ENCODE peak calls at places on chromosomes 2 and 18, in ten cellular contexts. C is DMS 273 treated with DMSO at 0.1 percent for 48 hours; U is activated T-cell treated with anti-CD3 and anti-CD28 coated beads, Interleukin-2, amount 50 U/mL, for 48 hours; T is activated CD8-positive, alpha-beta memory T cell treated with anti-CD3 and anti-CD28 coated beads for 48 hours; P is fibroblast of pulmonary artery; Z is fibroblast of gingiva; R is Calu3; W is T1000; Q is stimulated activated CD8-positive, alpha-beta memory T cell treated with anti-CD3 and anti-CD28 coated beads, Interleukin-15, amount 100 ng/mL, for 24 hours; V is stimulated activated CD4-positive, alpha-beta T cell treated with anti-CD3 and anti-CD28 coated beads, Interleukin-2, amount 100 ng/mL, for 24 hours. G is an unnamed sample.

GRCh38 chr2:143581989-143582719 is 452.9 kb downstream of the ARHGAP15 start:
- DNase-seq in C (peak), U (no peak), T (no peak), P (no peak), Z (peak), R (no peak), W (no peak), Q (no peak), V (no peak), G (no peak)

GRCh38 chr2:176122266-176122632 is 270 bp upstream of the HOXD9 start:
- DNase-seq in C (no peak), U (no peak), T (no peak), P (no peak), Z (no peak), R (no peak), W (peak), Q (no peak), V (no peak), G (no peak)

GRCh38 chr18:36355511-36355910 is 58.0 kb downstream of the FHOD3 start:
- DNase-seq in C (no peak), U (no peak), T (no peak), P (no peak), Z (no peak), R (no peak), W (no peak), Q (no peak), V (no peak), G (no peak)

GRCh38 chr2:212034841-212035585 is 503.6 kb downstream of the ERBB4 start:
- DNase-seq in C (no peak), U (no peak), T (no peak), P (no peak), Z (no peak), R (no peak), W (no peak), Q (no peak), V (no peak), G (peak)

GRCh38 chr2:176814740-176815367 is 397.7 kb upstream of the HNRNPA3 start:
- DNase-seq in C (peak), U (no peak), T (no peak), P (peak), Z (no peak), R (no peak), W (no peak), Q (no peak), V (no peak), G (peak)

GRCh38 chr2:120344991-120345975 is 653 bp upstream of the INHBB start:
- DNase-seq in C (no peak), U (peak), T (peak), P (no peak), Z (peak), R (peak), W (peak), Q (no peak), V (peak), G (peak)

GRCh38 chr2:134558208-134558890 is 160.5 kb downstream of the TMEM163 start:
- DNase-seq in C (no peak), U (no peak), T (no peak), P (no peak), Z (no peak), R (no peak), W (no peak), Q (no peak), V (no peak), G (no peak)

GRCh38 chr2:140247451-140248205 is 1467.4 kb upstream of the NXPH2 start:
- DNase-seq in C (no peak), U (no peak), T (no peak), P (peak), Z (peak), R (no peak), W (no peak), Q (no peak), V (no peak), G (no peak)

GRCh38 chr2:86296947-86297346 is 40.5 kb downstream of the REEP1 start:
- DNase-seq in C (no peak), U (no peak), T (no peak), P (no peak), Z (no peak), R (no peak), W (no peak), Q (no peak), V (no peak), G (no peak)

GRCh38 chr2:74077636-74078035 is 70.1 kb downstream of the BOLA3 start:
- DNase-seq in C (no peak), U (no peak), T (no peak), P (no peak), Z (no peak), R (no peak), W (no peak), Q (no peak), V (no peak), G (no peak)

GRCh38 chr2:10375570-10376266 is 72.4 kb downstream of the ODC1 start:
- DNase-seq in C (no peak), U (no peak), T (no peak), P (no peak), Z (no peak), R (no peak), W (no peak), Q (no peak), V (peak), G (no peak)

GRCh38 chr18:62327977-62328376 is 2.9 kb downstream of the TNFRSF11A start:
- DNase-seq in C (no peak), U (no peak), T (no peak), P (no peak), Z (no peak), R (no peak), W (no peak), Q (no peak), V (no peak), G (peak)

GRCh38 chr2:455046-455705 is 167.3 kb upstream of the ALKAL2 start:
- DNase-seq in C (no peak), U (no peak), T (no peak), P (no peak), Z (no peak), R (no peak), W (no peak), Q (no peak), V (no peak), G (no peak)

GRCh38 chr2:238403632-238404405 is 22.9 kb upstream of the ASB1 start:
- DNase-seq in C (no peak), U (no peak), T (no peak), P (no peak), Z (no peak), R (no peak), W (no peak), Q (no peak), V (no peak), G (no peak)

GRCh38 chr2:38167968-38168350 is 92.0 kb upstream of the CYP1B1 start:
- DNase-seq in C (no peak), U (no peak), T (no peak), P (no peak), Z (no peak), R (no peak), W (no peak), Q (no peak), V (no peak), G (no peak)

GRCh38 chr2:178229927-178230326 is 35.6 kb downstream of the OSBPL6 start:
- DNase-seq in C (no peak), U (no peak), T (no peak), P (no peak), Z (no peak), R (no peak), W (no peak), Q (no peak), V (no peak), G (no peak)

GRCh38 chr18:2846638-2847340 is at the start of gene EMILIN2:
- DNase-seq in C (no peak), U (peak), T (peak), P (peak), Z (peak), R (peak), W (no peak), Q (no peak), V (peak), G (peak)

GRCh38 chr2:174683392-174683759 is 80.9 kb downstream of the CHRNA1 start:
- DNase-seq in C (no peak), U (peak), T (no peak), P (peak), Z (peak), R (no peak), W (no peak), Q (no peak), V (no peak), G (peak)

GRCh38 chr2:24749069-24749691 is 44.0 kb downstream of the PTRHD1 start:
- DNase-seq in C (no peak), U (no peak), T (no peak), P (no peak), Z (no peak), R (no peak), W (no peak), Q (no peak), V (no peak), G (no peak)

GRCh38 chr18:7755753-7756475 is 188.8 kb downstream of the PTPRM start:
- DNase-seq in C (no peak), U (no peak), T (no peak), P (peak), Z (peak), R (no peak), W (no peak), Q (no peak), V (no peak), G (peak)

GRCh38 chr2:238104521-238105311 is 4.6 kb downstream of the ESPNL start:
- DNase-seq in C (no peak), U (no peak), T (no peak), P (no peak), Z (no peak), R (no peak), W (no peak), Q (no peak), V (peak), G (no peak)

GRCh38 chr2:10426726-10427567 is 21.2 kb downstream of the ODC1 start:
- DNase-seq in C (no peak), U (no peak), T (no peak), P (no peak), Z (no peak), R (no peak), W (no peak), Q (no peak), V (no peak), G (no peak)

GRCh38 chr2:179900655-179901054 is 39.2 kb upstream of the ZNF385B start:
- DNase-seq in C (no peak), U (no peak), T (no peak), P (no peak), Z (no peak), R (no peak), W (no peak), Q (no peak), V (no peak), G (no peak)

GRCh38 chr2:150674283-150674682 is 186.8 kb upstream of the RND3 start:
- DNase-seq in C (no peak), U (no peak), T (no peak), P (no peak), Z (peak), R (no peak), W (no peak), Q (no peak), V (no peak), G (no peak)

GRCh38 chr18:23570912-23571504 is 15.3 kb downstream of the NPC1 start:
- DNase-seq in C (no peak), U (no peak), T (no peak), P (no peak), Z (no peak), R (no peak), W (no peak), Q (no peak), V (no peak), G (no peak)

GRCh38 chr18:21105936-21106335 is 5.7 kb downstream of the ROCK1 start:
- DNase-seq in C (no peak), U (no peak), T (no peak), P (no peak), Z (no peak), R (no peak), W (no peak), Q (no peak), V (no peak), G (no peak)

GRCh38 chr18:3667255-3668137 is 217.5 kb downstream of the TGIF1 start:
- DNase-seq in C (no peak), U (no peak), T (no peak), P (no peak), Z (no peak), R (no peak), W (no peak), Q (no peak), V (no peak), G (no peak)

GRCh38 chr2:144364988-144365738 is 154.8 kb downstream of the ZEB2 start:
- DNase-seq in C (no peak), U (no peak), T (no peak), P (peak), Z (peak), R (no peak), W (no peak), Q (no peak), V (no peak), G (no peak)

GRCh38 chr2:221573430-221574230 is 1.5 kb upstream of the EPHA4 start:
- DNase-seq in C (peak), U (peak), T (peak), P (peak), Z (peak), R (peak), W (peak), Q (peak), V (peak), G (peak)

GRCh38 chr2:125296742-125297141 is 1271.7 kb downstream of the CNTNAP5 start:
- DNase-seq in C (no peak), U (no peak), T (no peak), P (no peak), Z (no peak), R (no peak), W (no peak), Q (no peak), V (no peak), G (no peak)

GRCh38 chr2:53725662-53726061 is 41.9 kb upstream of the CHAC2 start:
- DNase-seq in C (no peak), U (no peak), T (no peak), P (no peak), Z (no peak), R (no peak), W (no peak), Q (no peak), V (no peak), G (no peak)

GRCh38 chr18:941331-941730 is 36.7 kb downstream of the ADCYAP1 start:
- DNase-seq in C (no peak), U (no peak), T (no peak), P (no peak), Z (no peak), R (no peak), W (no peak), Q (no peak), V (no peak), G (no peak)

GRCh38 chr2:98912221-98912851 is 23.7 kb downstream of the CRACDL start:
- DNase-seq in C (peak), U (no peak), T (no peak), P (peak), Z (peak), R (peak), W (peak), Q (no peak), V (no peak), G (peak)

GRCh38 chr2:39487398-39488250 is 50.5 kb upstream of the MAP4K3 start:
- DNase-seq in C (no peak), U (no peak), T (no peak), P (peak), Z (peak), R (no peak), W (no peak), Q (no peak), V (no peak), G (peak)

GRCh38 chr2:171403181-171403580 is 30.6 kb downstream of the METTL8 start:
- DNase-seq in C (no peak), U (no peak), T (no peak), P (peak), Z (no peak), R (no peak), W (no peak), Q (no peak), V (no peak), G (peak)

GRCh38 chr18:57352271-57352701 is at the start of gene ST8SIA3:
- DNase-seq in C (no peak), U (no peak), T (no peak), P (no peak), Z (no peak), R (no peak), W (no peak), Q (no peak), V (no peak), G (no peak)